ENCODE peak calls at places on chromosomes 4 and X, in four cellular contexts. K, V, U and J are unnamed samples. For H4K20me1, the result is how much of the 10 kb centered on the place peaks cover.

GRCh38 chr4:40702800-40703151 is 47.0 kb upstream of the NSUN7 start:
- DNase-seq in K (no peak), V (no peak), U (no peak), J (no peak)

GRCh38 chr4:37609621-37610020 is 76.6 kb downstream of the RELL1 start:
- DNase-seq in K (no peak), V (no peak), U (no peak), J (no peak)

GRCh38 chrX:74924449-74925209 is 623 bp downstream of the NEXMIF start:
- DNase-seq in K (peak), V (no peak), U (peak), J (no peak)

GRCh38 chrX:100413231-100413630 is 3.2 kb upstream of the PCDH19 start:
- DNase-seq in K (peak), V (no peak), U (peak), J (no peak)

GRCh38 chr4:126604273-126604867 is 1028.4 kb upstream of the INTU start:
- DNase-seq in K (peak), V (peak), U (peak), J (no peak)

GRCh38 chrX:120456973-120457372 is 12.1 kb downstream of the LAMP2 start:
- DNase-seq in K (no peak), V (no peak), U (no peak), J (no peak)

GRCh38 chr4:55345054-55345453 is 988 bp upstream of the SRD5A3 start:
- DNase-seq in K (no peak), V (no peak), U (no peak), J (no peak)

GRCh38 chrX:11555759-11556158 is 110.0 kb downstream of the ARHGAP6 start:
- DNase-seq in K (no peak), V (no peak), U (no peak), J (no peak)

GRCh38 chrX:32155044-32155638 is 1056.2 kb downstream of the DMD start:
- DNase-seq in K (no peak), V (no peak), U (no peak), J (no peak)
- TF ChIP-seq EZH2 in K (no peak), V (no peak), U (no peak), J (no peak)

DNA sequence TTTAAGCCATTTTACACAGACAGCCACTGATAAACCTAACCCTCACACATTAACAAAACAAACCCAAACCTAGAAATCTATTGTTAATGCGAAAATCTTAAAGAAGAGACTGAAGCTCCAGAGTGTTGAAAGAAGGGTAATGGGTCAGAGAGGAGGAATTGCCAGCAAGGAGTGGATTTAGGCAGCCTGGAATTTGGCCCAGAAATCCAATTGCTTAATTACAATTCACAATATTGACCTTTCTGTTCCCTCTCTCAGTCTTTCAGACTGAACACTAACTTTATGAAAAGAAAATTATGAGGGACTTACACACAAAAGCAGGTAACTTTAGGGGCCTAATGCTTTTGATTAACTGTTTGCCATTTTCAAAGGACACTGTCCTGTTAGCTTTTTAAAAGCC is 185.2 kb upstream of the GPC4 start:
- DNase-seq in K (no peak), V (no peak), U (no peak), J (no peak)
- H4K20me1 ChIP-seq in K (under half), V (under half), U (under half), J (under half)

GRCh38 chr4:85776579-85776978 is 301.6 kb downstream of the ARHGAP24 start:
- DNase-seq in K (peak), V (peak), U (no peak), J (peak)

GRCh38 chr4:85780664-85781063 is 305.7 kb downstream of the ARHGAP24 start:
- DNase-seq in K (peak), V (no peak), U (no peak), J (no peak)

GRCh38 chr4:85779165-85779564 is 304.2 kb downstream of the ARHGAP24 start:
- DNase-seq in K (peak), V (no peak), U (peak), J (no peak)

GRCh38 chr4:85777908-85778808 is 303.2 kb downstream of the ARHGAP24 start:
- DNase-seq in K (peak), V (no peak), U (no peak), J (no peak)

GRCh38 chr4:85778809-85779124 is 303.8 kb downstream of the ARHGAP24 start:
- DNase-seq in K (peak), V (no peak), U (peak), J (no peak)
- H3K27ac ChIP-seq in K (peak), V (no peak), U (peak), J (no peak)

GRCh38 chr4:143700420-143701352 is at the start of gene FREM3:
- DNase-seq in K (no peak), V (no peak), U (no peak), J (no peak)
- TF ChIP-seq EZH2 in K (peak), V (no peak), U (no peak), J (peak)